ENCODE peak calls at places on chromosomes 1 and 21, in four cellular contexts. N, L, E and O are unnamed samples.

GRCh38 chr1:56456426-56457101 is 122.8 kb downstream of the PLPP3 start:
- DNase-seq in L (no peak), E (no peak), N (peak), O (peak)

GRCh38 chr1:203093754-203094410 is 8.1 kb upstream of the MYOG start:
- DNase-seq in N (no peak), L (no peak), E (no peak), O (peak)

GRCh38 chr1:44808063-44808937 is at the start of gene BTBD19:
- DNase-seq in N (peak), E (no peak), L (no peak), O (peak)

GRCh38 chr1:40243371-40243770 is 4.4 kb upstream of the TMCO2 start:
- DNase-seq in E (no peak), L (no peak), N (no peak), O (no peak)

GRCh38 chr1:39922139-39922757 is 20.5 kb upstream of the MYCL start:
- DNase-seq in N (no peak), E (no peak), L (no peak), O (no peak)

GRCh38 chr1:202058001-202058908 is 47.9 kb downstream of the ELF3 start:
- DNase-seq in L (no peak), N (no peak), E (no peak), O (peak)

GRCh38 chr1:246786606-246787238 is 62.5 kb downstream of the SCCPDH start:
- DNase-seq in L (no peak), E (no peak), N (no peak), O (no peak)

GRCh38 chr1:14803002-14803789 is 204.7 kb downstream of the KAZN start:
- DNase-seq in N (no peak), L (no peak), E (no peak), O (no peak)

GRCh38 chr1:45339694-45340558 is at the start of the genes MUTYH and TOE1:
- DNase-seq in E (peak), N (peak), L (peak), O (peak)

GRCh38 chr1:54324031-54324654 is 82.1 kb downstream of the SSBP3 start:
- DNase-seq in L (no peak), E (no peak), N (peak), O (peak)

GRCh38 chr21:42475526-42476492 is 20.2 kb downstream of the RSPH1 start:
- DNase-seq in L (no peak), E (no peak), N (no peak), O (no peak)

GRCh38 chr1:38990401-38990745 is 703 bp upstream of the AKIRIN1 start:
- DNase-seq in N (no peak), L (no peak), E (no peak), O (peak)

GRCh38 chr1:50265790-50266314 is 157.1 kb downstream of the ELAVL4 start:
- DNase-seq in L (no peak), E (no peak), N (peak), O (no peak)

GRCh38 chr1:71303617-71304041 is 222.8 kb upstream of the ZRANB2 start:
- DNase-seq in N (no peak), L (no peak), E (no peak), O (peak)

GRCh38 chr1:167138703-167139102 is 44.8 kb downstream of the STYXL2 start:
- DNase-seq in L (no peak), E (no peak), N (no peak), O (no peak)

GRCh38 chr1:150528997-150529396 is 13.4 kb downstream of the FALEC start:
- DNase-seq in E (no peak), L (no peak), N (no peak), O (peak)

GRCh38 chr21:37907076-37907475 is 9.2 kb downstream of the KCNJ6 start:
- DNase-seq in E (no peak), N (no peak), L (no peak), O (no peak)